ENCODE peak calls at places on chromosomes 7 and 10, in nine cellular contexts. C is activated B cell treated with CpG ODN at 0.5 μM for 24 hours, Q is spleen, A is Peyer's patch, Z is H9, T is heart left ventricle, B is sigmoid colon, R is A549, S is GM10248. K is an unnamed sample.

GRCh38 chr7:27940341-27940740 is 200.4 kb downstream of the TAX1BP1 start:
- DNase-seq in C (no peak), Q (no peak), A (no peak), Z (no peak), T (no peak), B (no peak), R (no peak), S (no peak), K (no peak)

GRCh38 chr10:110408203-110408871 is 89.4 kb upstream of the DUSP5 start:
- DNase-seq in C (no peak), Q (no peak), A (no peak), Z (peak), T (no peak), B (no peak), R (peak), S (no peak), K (no peak)

GRCh38 chr10:74151879-74152722 is 1.1 kb downstream of the ADK start:
- DNase-seq in C (no peak), Q (no peak), A (no peak), Z (no peak), T (no peak), B (no peak), R (no peak), S (no peak), K (no peak)

GRCh38 chr10:60978287-60979115 is 34.5 kb upstream of the RHOBTB1 start:
- DNase-seq in C (no peak), Q (no peak), A (no peak), Z (no peak), T (no peak), B (no peak), R (peak), S (no peak), K (no peak)

GRCh38 chr7:43164757-43165156 is 52.3 kb downstream of the HECW1 start:
- DNase-seq in C (no peak), Q (no peak), A (no peak), Z (no peak), T (no peak), B (no peak), R (peak), S (peak), K (no peak)

GRCh38 chr7:106774213-106774767 is 90.8 kb upstream of the PIK3CG start:
- DNase-seq in C (no peak), Q (no peak), A (no peak), Z (no peak), T (no peak), B (no peak), R (no peak), S (no peak), K (no peak)

GRCh38 chr10:124677291-124677690 is 66.9 kb downstream of the FAM53B start:
- DNase-seq in C (no peak), Q (peak), A (no peak), Z (no peak), T (no peak), B (no peak), R (no peak), S (no peak), K (no peak)

GRCh38 chr7:91034459-91035368 is 229.5 kb upstream of the FZD1 start:
- DNase-seq in C (no peak), Q (no peak), A (peak), Z (peak), T (peak), B (no peak), R (peak), S (peak), K (no peak)

GRCh38 chr7:140495514-140496097 is 16.3 kb upstream of the MKRN1 start:
- DNase-seq in C (no peak), Q (no peak), A (no peak), Z (no peak), T (no peak), B (no peak), R (no peak), S (no peak), K (no peak)

GRCh38 chr7:99137418-99138180 is 6.3 kb downstream of the SMURF1 start:
- DNase-seq in C (no peak), Q (no peak), A (no peak), Z (peak), T (no peak), B (no peak), R (peak), S (no peak), K (no peak)
- TF ChIP-seq CTCF in C (no peak), Q (no peak), A (no peak), Z (no peak), T (no peak), B (no peak), R (no peak), S (no peak), K (no peak)

GRCh38 chr10:126115021-126115610 is 218.8 kb downstream of the FANK1 start:
- DNase-seq in C (no peak), Q (no peak), A (no peak), Z (no peak), T (no peak), B (no peak), R (no peak), S (no peak), K (no peak)
- TF ChIP-seq CTCF in C (no peak), Q (no peak), A (no peak), Z (no peak), T (no peak), B (no peak), R (no peak), S (no peak), K (no peak)

DNA sequence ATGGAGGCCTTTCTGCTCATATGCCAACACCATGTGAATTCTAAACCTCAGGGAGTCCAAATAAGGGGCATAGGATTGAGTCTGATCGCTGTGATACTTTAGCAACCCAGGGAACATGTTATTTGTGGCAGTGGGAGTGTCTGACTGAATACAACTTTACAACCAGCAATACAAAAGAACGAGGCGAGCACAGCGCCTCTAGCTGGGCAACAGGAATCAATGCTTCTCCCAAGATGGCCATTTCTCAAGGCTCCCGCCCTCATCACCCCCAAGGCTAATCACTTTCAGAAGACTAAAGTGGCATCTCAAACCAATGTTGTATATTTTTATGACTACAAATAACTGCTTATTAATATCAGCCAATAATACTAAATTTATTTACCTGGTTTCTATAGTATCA is 28.1 kb downstream of the YWHAG start:
- DNase-seq in C (no peak), Q (no peak), A (no peak), Z (no peak), T (no peak), B (peak), R (no peak), S (no peak), K (no peak)
- TF ChIP-seq CTCF in C (no peak), Q (no peak), A (no peak), Z (peak), T (no peak), B (no peak), R (no peak), S (no peak), K (no peak)

GRCh38 chr10:89088901-89089300 is 98.3 kb downstream of the FAS start:
- DNase-seq in C (no peak), Q (no peak), A (no peak), Z (no peak), T (no peak), B (no peak), R (no peak), S (no peak), K (no peak)
- TF ChIP-seq CTCF in C (no peak), Q (no peak), A (no peak), Z (no peak), T (no peak), B (no peak), R (no peak), S (no peak), K (no peak)

GRCh38 chr10:125698599-125698998 is 15.6 kb upstream of the TEX36 start:
- DNase-seq in C (no peak), Q (no peak), A (no peak), Z (no peak), T (no peak), B (no peak), R (peak), S (no peak), K (no peak)

GRCh38 chr10:125699562-125700143 is 16.7 kb upstream of the TEX36 start:
- DNase-seq in C (no peak), Q (no peak), A (no peak), Z (no peak), T (no peak), B (no peak), R (no peak), S (no peak), K (no peak)

GRCh38 chr10:125694874-125695273 is 11.9 kb upstream of the TEX36 start:
- DNase-seq in C (no peak), Q (no peak), A (no peak), Z (no peak), T (no peak), B (no peak), R (peak), S (no peak), K (no peak)

DNA sequence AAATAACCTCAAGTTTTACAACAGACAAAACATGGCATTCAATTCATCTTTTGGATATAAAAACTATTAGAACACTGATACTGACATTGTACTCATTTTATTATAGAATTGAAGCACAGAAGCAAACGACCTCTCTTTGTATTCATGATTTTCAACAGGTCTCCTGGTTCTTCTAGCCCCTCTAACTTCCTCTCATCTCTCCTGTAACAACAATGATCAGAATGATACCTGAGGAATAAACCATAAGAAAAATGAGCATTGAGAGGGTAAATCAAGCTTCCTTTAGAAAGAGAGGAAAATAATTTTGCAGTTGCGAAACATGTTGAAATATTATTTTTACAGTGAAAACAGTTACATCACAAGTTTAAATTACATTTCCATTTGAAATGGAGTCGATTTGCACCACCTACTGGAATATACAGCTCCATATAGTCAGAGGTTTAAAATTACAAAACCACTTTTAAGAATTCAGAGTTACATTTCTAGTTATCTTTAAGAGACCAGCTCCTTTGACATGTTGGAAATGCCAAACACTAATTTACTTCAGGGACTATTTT is 17.5 kb upstream of the TEX36 start:
- DNase-seq in C (no peak), Q (no peak), A (no peak), Z (no peak), T (no peak), B (no peak), R (peak), S (no peak), K (no peak)
- TF ChIP-seq CTCF in C (no peak), Q (no peak), A (no peak), Z (no peak), T (no peak), B (no peak), R (peak), S (no peak), K (no peak)

GRCh38 chr10:97319671-97320479 is 804 bp downstream of the FRAT1 start:
- DNase-seq in C (peak), Q (peak), A (peak), Z (peak), T (peak), B (peak), R (peak), S (peak), K (no peak)
- TF ChIP-seq CTCF in C (no peak), Q (peak), A (no peak), Z (peak), T (no peak), B (no peak), R (no peak), S (peak), K (no peak)

GRCh38 chr7:17236603-17237002 is 61.8 kb upstream of the AHR start:
- DNase-seq in C (no peak), Q (no peak), A (no peak), Z (no peak), T (no peak), B (no peak), R (no peak), S (no peak), K (no peak)

GRCh38 chr7:17233643-17234397 is 64.6 kb upstream of the AHR start:
- DNase-seq in C (peak), Q (no peak), A (no peak), Z (no peak), T (no peak), B (no peak), R (no peak), S (no peak), K (no peak)

GRCh38 chr7:17230099-17230807 is 68.2 kb upstream of the AHR start:
- DNase-seq in C (no peak), Q (no peak), A (no peak), Z (no peak), T (no peak), B (no peak), R (no peak), S (no peak), K (no peak)

GRCh38 chr7:17236161-17236560 is 62.3 kb upstream of the AHR start:
- DNase-seq in C (no peak), Q (no peak), A (no peak), Z (no peak), T (no peak), B (no peak), R (no peak), S (no peak), K (no peak)

GRCh38 chr7:17234398-17235021 is 63.9 kb upstream of the AHR start:
- DNase-seq in C (peak), Q (no peak), A (peak), Z (no peak), T (peak), B (no peak), R (peak), S (peak), K (no peak)
- TF ChIP-seq CTCF in C (no peak), Q (no peak), A (no peak), Z (no peak), T (peak), B (no peak), R (no peak), S (peak), K (no peak)

GRCh38 chr7:157726764-157727163 is 390.0 kb downstream of the DNAJB6 start:
- DNase-seq in C (no peak), Q (no peak), A (no peak), Z (no peak), T (no peak), B (no peak), R (no peak), S (no peak), K (no peak)

GRCh38 chr7:157730614-157731013 is 393.8 kb downstream of the DNAJB6 start:
- DNase-seq in C (no peak), Q (no peak), A (no peak), Z (no peak), T (no peak), B (no peak), R (no peak), S (no peak), K (no peak)

GRCh38 chr7:157727964-157728615 is 391.3 kb downstream of the DNAJB6 start:
- DNase-seq in C (no peak), Q (no peak), A (no peak), Z (no peak), T (no peak), B (no peak), R (no peak), S (no peak), K (no peak)

GRCh38 chr7:157734926-157735640 is 398.3 kb downstream of the DNAJB6 start:
- DNase-seq in C (no peak), Q (no peak), A (no peak), Z (no peak), T (no peak), B (no peak), R (no peak), S (no peak), K (no peak)

DNA sequence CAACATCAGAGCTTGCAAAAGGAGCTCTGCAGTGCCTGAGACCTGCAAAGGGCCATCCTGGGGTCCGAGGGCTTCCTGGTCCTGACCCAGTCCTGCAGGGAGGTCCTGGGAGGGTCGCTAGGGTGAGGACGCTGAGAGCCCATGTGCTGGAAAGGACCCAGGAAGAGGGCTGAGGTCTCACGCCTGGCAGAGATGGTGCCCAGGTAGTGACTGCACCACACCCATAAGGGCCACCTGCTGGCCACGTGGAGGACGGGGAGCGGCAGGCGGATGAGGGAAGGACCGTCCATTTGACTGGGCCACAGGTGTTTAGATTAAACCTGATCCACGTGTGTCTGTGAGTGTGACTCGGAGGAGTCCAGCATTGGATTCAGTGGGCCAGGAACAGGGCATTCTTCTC is 392.8 kb downstream of the DNAJB6 start:
- DNase-seq in C (no peak), Q (no peak), A (no peak), Z (no peak), T (no peak), B (no peak), R (no peak), S (no peak), K (no peak)
- TF ChIP-seq CTCF in C (no peak), Q (no peak), A (no peak), Z (no peak), T (no peak), B (no peak), R (no peak), S (no peak), K (no peak)